ENCODE peak calls at places on chromosomes 16 and 17, in seven cellular contexts. S is IMR-90, R is cardiac muscle cell, L is body of pancreas, M is stomach, I is upper lobe of right lung, X is neuronal stem cell. J is an unnamed sample.

GRCh38 chr17:1977583-1978395 is 47.3 kb downstream of the RTN4RL1 start:
- DNase-seq in S (no peak), R (peak; percentile 68), L (no peak), M (no peak), I (no peak), X (no peak), J (no peak)

GRCh38 chr17:72901098-72901497 is 191.4 kb downstream of the SLC39A11 start:
- DNase-seq in S (no peak), R (no peak), L (no peak), M (no peak), I (no peak), X (no peak), J (no peak)

GRCh38 chr17:2191785-2192184 is 111.8 kb downstream of the SMG6 start:
- DNase-seq in S (no peak), R (no peak), L (no peak), M (no peak), I (no peak), X (no peak), J (no peak)

GRCh38 chr17:41989702-41990419 is 23.3 kb downstream of the CNP start:
- DNase-seq in S (no peak), R (no peak), L (no peak), M (no peak), I (no peak), X (no peak), J (no peak)

GRCh38 chr17:7132511-7133094 is 18.0 kb upstream of the ASGR2 start:
- DNase-seq in S (no peak), R (peak; percentile 10), L (no peak), M (no peak), I (peak; percentile 55), X (peak; percentile 61), J (no peak)

GRCh38 chr17:70072900-70073299 is 2.1 kb upstream of the KCNJ16 start:
- DNase-seq in S (no peak), R (no peak), L (no peak), M (no peak), I (no peak), X (no peak), J (no peak)

GRCh38 chr17:284676-285355 is 67.8 kb downstream of the RPH3AL start:
- DNase-seq in S (no peak), R (no peak), L (no peak), M (no peak), I (peak; percentile 51), X (no peak), J (no peak)

GRCh38 chr16:4474192-4474961 is at the start of gene NMRAL1:
- DNase-seq in S (peak; percentile 80), R (peak; percentile 90), L (peak; percentile 88), M (peak; percentile 92), I (peak; percentile 96), X (peak; percentile 59), J (peak; percentile 74)

GRCh38 chr17:75238684-75239191 is 22.7 kb downstream of the GGA3 start:
- DNase-seq in S (peak; percentile 69), R (peak; percentile 68), L (peak; percentile 64), M (peak; percentile 57), I (peak; percentile 75), X (peak; percentile 44), J (peak; percentile 11)

GRCh38 chr16:28277537-28278388 is 14.6 kb upstream of the SBK1 start:
- DNase-seq in S (peak; percentile 63), R (peak; percentile 90), L (peak; percentile 85), M (peak; percentile 91), I (peak; percentile 91), X (peak; percentile 85), J (no peak)

GRCh38 chr17:10640475-10640874 is 16.6 kb downstream of the MYH3 start:
- DNase-seq in S (no peak), R (no peak), L (no peak), M (no peak), I (no peak), X (no peak), J (no peak)

GRCh38 chr17:39167492-39167891 is 1.5 kb upstream of the ARL5C start:
- DNase-seq in S (no peak), R (no peak), L (no peak), M (no peak), I (no peak), X (no peak), J (no peak)

GRCh38 chr17:71188811-71189492 is 931.9 kb upstream of the SOX9 start:
- DNase-seq in S (peak; percentile 95), R (no peak), L (no peak), M (no peak), I (no peak), X (no peak), J (peak; percentile 91)

GRCh38 chr16:8187782-8188372 is 402.4 kb downstream of the TMEM114 start:
- DNase-seq in S (no peak), R (no peak), L (no peak), M (no peak), I (no peak), X (no peak), J (no peak)

GRCh38 chr17:43902190-43902589 is 5.1 kb downstream of the MPP2 start:
- DNase-seq in S (no peak), R (no peak), L (no peak), M (no peak), I (no peak), X (no peak), J (no peak)

GRCh38 chr16:54097774-54098173 is 188.8 kb downstream of the IRX3 start:
- DNase-seq in S (no peak), R (no peak), L (no peak), M (no peak), I (no peak), X (no peak), J (no peak)

GRCh38 chr16:68732068-68732680 is 4.9 kb upstream of the CDH1 start:
- DNase-seq in S (no peak), R (peak; percentile 48), L (peak; percentile 88), M (peak; percentile 93), I (peak; percentile 89), X (no peak), J (no peak)

GRCh38 chr16:48123104-48123788 is 32.5 kb downstream of the ABCC12 start:
- DNase-seq in S (peak; percentile 100), R (no peak), L (no peak), M (no peak), I (no peak), X (no peak), J (peak; percentile 98)

GRCh38 chr16:57143125-57143965 is 42.5 kb downstream of the PSME3IP1 start:
- DNase-seq in S (no peak), R (no peak), L (no peak), M (no peak), I (peak; percentile 58), X (no peak), J (no peak)
- H3K27ac ChIP-seq in S (no peak overlapping the region), R (no peak overlapping the region), L (no peak overlapping the region), M (no peak overlapping the region), I (peak overlapping the region; percentile 28), X (no peak overlapping the region), J (no peak overlapping the region)

DNA sequence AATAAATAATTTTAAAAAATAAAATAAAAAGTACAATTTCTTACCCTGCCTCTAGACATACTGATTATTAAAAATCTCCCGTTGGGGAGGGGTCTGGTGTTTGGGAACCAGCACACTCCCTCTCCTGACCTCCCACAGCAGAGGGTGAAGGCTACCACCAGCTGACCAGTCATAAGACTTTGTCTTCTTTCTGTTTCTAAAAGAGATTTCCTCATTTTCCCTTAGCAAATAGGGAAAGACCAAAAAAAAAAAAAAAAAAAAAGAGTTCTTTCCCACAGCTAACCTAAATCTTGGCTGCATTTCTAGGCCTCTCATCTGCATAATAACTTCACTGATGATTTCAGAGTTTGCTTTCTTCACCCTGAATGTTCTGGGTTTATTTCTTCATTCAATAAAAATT is 30.3 kb downstream of the CDK5RAP3 start:
- DNase-seq in S (peak; percentile 20), R (no peak), L (no peak), M (no peak), I (no peak), X (no peak), J (no peak)
- H3K4me1 ChIP-seq in S (peaks cover 14% of the 10 kb centered on the region), R (peaks cover 36% of the 10 kb centered on the region), L (peaks cover 6% of the 10 kb centered on the region), M (peaks cover 7% of the 10 kb centered on the region), I (peaks cover 16% of the 10 kb centered on the region), X (peaks cover 44% of the 10 kb centered on the region), J (peaks cover 19% of the 10 kb centered on the region)

GRCh38 chr16:85461814-85462404 is 151.2 kb upstream of the GSE1 start:
- DNase-seq in S (peak; percentile 50), R (peak; percentile 95), L (no peak), M (no peak), I (peak; percentile 82), X (peak; percentile 64), J (no peak)

GRCh38 chr16:85463672-85464071 is 149.4 kb upstream of the GSE1 start:
- DNase-seq in S (no peak), R (no peak), L (no peak), M (no peak), I (no peak), X (no peak), J (no peak)

GRCh38 chr16:85460983-85461813 is 151.9 kb upstream of the GSE1 start:
- DNase-seq in S (peak; percentile 56), R (no peak), L (no peak), M (no peak), I (no peak), X (no peak), J (no peak)

GRCh38 chr16:85463228-85463611 is 149.9 kb upstream of the GSE1 start:
- DNase-seq in S (no peak), R (peak; percentile 61), L (no peak), M (no peak), I (no peak), X (no peak), J (no peak)

DNA sequence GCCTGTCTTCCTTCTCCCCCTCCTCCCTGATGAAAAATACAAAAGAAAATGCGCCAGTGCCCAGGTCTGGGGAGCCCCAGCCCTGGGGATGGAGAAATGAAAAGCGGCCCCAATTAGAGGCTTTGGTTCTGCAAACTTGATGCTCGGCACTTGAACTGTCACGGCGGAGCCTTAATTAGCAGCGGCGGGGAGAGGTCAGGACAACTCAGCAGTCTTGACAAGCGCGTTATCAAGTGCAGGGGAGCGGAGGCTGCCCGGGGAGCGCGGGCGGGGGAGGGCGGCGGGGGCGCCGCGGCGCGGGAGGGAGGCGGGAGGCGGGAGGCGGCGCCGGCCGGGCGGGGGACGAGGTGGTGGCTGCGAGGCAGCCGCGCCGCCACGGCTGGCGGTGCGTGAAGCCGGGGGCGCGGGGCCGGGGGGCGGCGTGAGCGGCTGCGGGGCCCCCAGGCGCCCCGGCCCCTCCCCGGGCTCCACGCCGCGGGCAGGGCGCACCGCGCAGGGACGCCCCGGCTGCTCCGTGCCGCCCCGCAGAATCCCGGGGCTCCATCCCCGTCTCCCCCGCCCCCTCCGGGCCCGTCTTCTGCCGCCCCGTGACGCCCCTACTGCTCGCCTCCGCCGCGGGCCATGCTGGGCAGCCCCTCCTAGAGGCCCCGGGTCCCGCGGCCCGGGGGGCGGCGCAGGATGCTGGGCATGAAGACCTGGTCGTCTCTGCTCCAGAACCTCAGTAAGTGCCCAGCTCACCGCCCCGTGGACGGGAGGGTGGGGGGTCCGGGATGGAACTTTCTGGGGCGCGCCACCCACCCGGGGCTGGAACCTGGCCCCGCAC is 150.5 kb upstream of the GSE1 start:
- DNase-seq in S (no peak), R (peak; percentile 92), L (peak; percentile 47), M (peak; percentile 51), I (peak; percentile 79), X (peak; percentile 49), J (no peak)
- H3K27ac ChIP-seq in S (no peak overlapping the region), R (peak overlapping the region; percentile 97), L (no peak overlapping the region), M (peak overlapping the region; percentile 74), I (peak overlapping the region; percentile 30), X (no peak overlapping the region), J (no peak overlapping the region)

GRCh38 chr17:48841395-48841831 is 10.6 kb downstream of the CALCOCO2 start:
- DNase-seq in S (peak; percentile 76), R (no peak), L (no peak), M (no peak), I (no peak), X (no peak), J (no peak)
- H3K4me1 ChIP-seq in S (peaks cover 12% of the 10 kb centered on the region), R (peaks cover 9% of the 10 kb centered on the region), L (peaks cover 19% of the 10 kb centered on the region), M (peaks cover 60% of the 10 kb centered on the region), I (peaks cover 69% of the 10 kb centered on the region), X (peaks cover 6% of the 10 kb centered on the region), J (no peaks in the 10 kb centered on the region)

GRCh38 chr17:79992657-79993389 is 42.8 kb downstream of the TBC1D16 start:
- DNase-seq in S (no peak), R (no peak), L (no peak), M (no peak), I (no peak), X (no peak), J (no peak)
- H3K27ac ChIP-seq in S (peak overlapping the region; percentile 61), R (peak overlapping the region; percentile 82), L (peak overlapping the region; percentile 55), M (peak overlapping the region; percentile 41), I (no peak overlapping the region), X (no peak overlapping the region), J (no peak overlapping the region)

J was measured in foreskin keratinocyte.